ENCODE peak calls at places on chromosomes 7 and 10, in four cellular contexts. G is HL-60, B is endothelial cell of umbilical vein, E is GM23338. H is an unnamed sample.

GRCh38 chr10:26837139-26837538 is 23.6 kb downstream of the ABI1 start:
- DNase-seq in G (no peak), B (no peak), E (no peak), H (no peak)

GRCh38 chr7:101901661-101902491 is 84.5 kb downstream of the CUX1 start:
- DNase-seq in G (no peak), B (peak), E (no peak), H (no peak)

GRCh38 chr10:122847782-122848604 is 2.3 kb upstream of the CUZD1 start:
- DNase-seq in G (peak), B (peak), E (no peak), H (no peak)

GRCh38 chr10:72162978-72163377 is 52.8 kb upstream of the ANAPC16 start:
- DNase-seq in G (no peak), B (peak), E (no peak), H (no peak)

GRCh38 chr10:69215405-69216176 is 4.5 kb upstream of the HKDC1 start:
- DNase-seq in G (no peak), B (peak), E (no peak), H (no peak)

GRCh38 chr7:124497209-124497608 is 268.4 kb downstream of the GPR37 start:
- DNase-seq in G (no peak), B (no peak), E (no peak), H (no peak)

GRCh38 chr7:134318443-134318842 is 1.7 kb upstream of the SLC35B4 start:
- DNase-seq in G (no peak), B (no peak), E (no peak), H (no peak)

GRCh38 chr7:36115448-36116321 is 37.4 kb upstream of the EEPD1 start:
- DNase-seq in G (peak), B (peak), E (no peak), H (peak)

GRCh38 chr10:91931526-91932190 is 8.1 kb downstream of the BTAF1 start:
- DNase-seq in G (no peak), B (no peak), E (no peak), H (no peak)

DNA sequence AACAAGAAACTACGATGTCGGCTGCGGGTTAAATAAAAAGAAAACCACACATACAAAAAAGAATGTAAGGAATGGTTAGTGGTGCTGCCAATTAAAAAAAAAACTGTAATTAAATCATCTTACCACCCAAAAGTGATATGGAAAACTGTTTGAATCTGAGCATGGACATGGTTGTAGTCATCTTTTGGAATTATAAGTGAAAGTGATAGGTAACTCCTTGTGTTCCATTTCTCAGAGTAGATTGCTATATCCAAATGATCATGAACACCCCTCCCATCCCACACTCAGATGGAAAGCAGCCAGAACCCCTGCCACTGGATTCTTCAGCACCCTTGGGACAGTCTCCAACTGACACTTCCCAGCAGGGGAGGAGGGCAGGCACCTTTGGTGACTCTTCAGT is 14.3 kb upstream of the DAGLB start:
- DNase-seq in G (no peak), B (no peak), E (no peak), H (no peak)
- TF ChIP-seq POLR2AphosphoS5 in G (no peak), B (no peak), E (no peak), H (no peak)

GRCh38 chr10:22455068-22455467 is 109.8 kb downstream of the SPAG6 start:
- DNase-seq in G (no peak), B (no peak), E (no peak), H (no peak)

GRCh38 chr10:22453948-22454347 is 108.7 kb downstream of the SPAG6 start:
- DNase-seq in G (no peak), B (no peak), E (no peak), H (no peak)

GRCh38 chr10:22453320-22453719 is 108.0 kb downstream of the SPAG6 start:
- DNase-seq in G (no peak), B (no peak), E (peak), H (no peak)

GRCh38 chr10:22454634-22455033 is 109.3 kb downstream of the SPAG6 start:
- DNase-seq in G (no peak), B (no peak), E (no peak), H (no peak)

GRCh38 chr10:22451346-22451745 is 106.0 kb downstream of the SPAG6 start:
- DNase-seq in G (no peak), B (no peak), E (no peak), H (no peak)
- H3K4me3 ChIP-seq in G (no peak), B (no peak), E (no peak), H (no peak)

GRCh38 chr10:21165489-21165888 is 268.4 kb upstream of the NEBL start:
- DNase-seq in G (no peak), B (no peak), E (no peak), H (no peak)

GRCh38 chr10:21167288-21168010 is 270.3 kb upstream of the NEBL start:
- DNase-seq in G (no peak), B (no peak), E (no peak), H (no peak)

GRCh38 chr10:21169271-21169670 is 272.2 kb upstream of the NEBL start:
- DNase-seq in G (no peak), B (no peak), E (no peak), H (no peak)

GRCh38 chr10:21164687-21165086 is 267.6 kb upstream of the NEBL start:
- DNase-seq in G (no peak), B (no peak), E (no peak), H (no peak)

GRCh38 chr10:21166557-21167287 is 269.6 kb upstream of the NEBL start:
- DNase-seq in G (no peak), B (no peak), E (no peak), H (no peak)
- TF ChIP-seq POLR2AphosphoS5 in G (no peak), B (no peak), E (no peak), H (peak)

GRCh38 chr7:75916259-75916658 is 1.3 kb downstream of the POR start:
- DNase-seq in G (no peak), B (peak), E (no peak), H (no peak)

GRCh38 chr7:75914169-75914654 is 743 bp upstream of the POR start:
- DNase-seq in G (no peak), B (no peak), E (peak), H (peak)

GRCh38 chr7:75915416-75916156 is 631 bp downstream of the POR start:
- DNase-seq in G (no peak), B (peak), E (peak), H (no peak)

GRCh38 chr7:75914655-75915415 is at the start of gene POR:
- DNase-seq in G (peak), B (peak), E (peak), H (peak)

DNA sequence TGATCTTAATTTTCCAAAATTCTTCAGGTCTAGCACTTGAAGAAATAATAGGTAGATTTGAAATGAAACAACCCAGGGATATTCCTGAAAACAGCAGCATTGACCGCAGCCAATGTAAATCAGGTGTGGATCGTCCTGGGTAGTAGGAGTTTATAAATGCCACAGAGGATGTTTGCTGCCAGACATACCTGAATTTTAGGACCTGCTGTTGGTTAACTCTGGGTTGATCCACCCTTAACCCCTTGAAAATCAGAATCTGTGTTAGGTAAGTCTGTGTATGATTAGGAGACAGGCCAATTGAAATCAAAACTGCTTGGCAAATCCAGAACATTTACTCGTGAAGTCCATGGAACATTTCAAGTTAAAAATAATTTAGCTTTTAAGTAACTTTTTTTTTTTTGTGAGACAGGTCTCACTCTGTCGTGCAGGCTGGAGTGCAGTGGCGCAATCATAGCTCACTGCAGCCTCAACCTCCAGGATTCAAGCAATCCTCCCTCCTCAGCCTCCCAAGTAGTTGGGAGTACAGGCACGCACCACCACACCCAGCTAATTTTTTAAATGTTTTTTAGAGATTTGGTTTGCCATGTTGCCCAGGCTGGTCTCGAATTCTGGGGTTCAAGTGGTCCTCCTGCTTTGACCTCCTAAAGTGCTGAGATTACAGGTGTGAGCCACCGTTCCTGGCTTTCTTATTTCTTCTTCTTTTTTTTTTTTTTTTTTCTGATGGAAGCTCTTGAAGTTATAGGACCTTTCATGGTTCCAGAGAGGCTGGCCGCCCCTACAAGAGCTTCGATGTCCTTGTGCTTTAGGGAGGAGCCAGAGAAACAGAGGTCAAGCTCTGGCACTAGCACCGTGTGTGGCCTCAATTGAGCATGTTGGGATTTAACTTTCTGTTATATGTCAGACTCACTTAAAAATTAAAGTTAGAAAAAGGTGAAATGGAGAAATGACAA is 2.0 kb downstream of the POR start:
- DNase-seq in G (no peak), B (no peak), E (no peak), H (no peak)
- H3K4me3 ChIP-seq in G (no peak), B (no peak), E (peak), H (no peak)

GRCh38 chr10:130515670-130516069 is 379.5 kb downstream of the GLRX3 start:
- DNase-seq in G (no peak), B (no peak), E (no peak), H (no peak)

GRCh38 chr10:130510755-130511154 is 374.6 kb downstream of the GLRX3 start:
- DNase-seq in G (no peak), B (no peak), E (no peak), H (no peak)

GRCh38 chr10:130511801-130512200 is 375.6 kb downstream of the GLRX3 start:
- DNase-seq in G (no peak), B (no peak), E (no peak), H (no peak)

GRCh38 chr10:130513686-130514476 is 377.7 kb downstream of the GLRX3 start:
- DNase-seq in G (no peak), B (no peak), E (no peak), H (peak)

GRCh38 chr10:130512936-130513335 is 376.7 kb downstream of the GLRX3 start:
- DNase-seq in G (no peak), B (no peak), E (no peak), H (no peak)
- TF ChIP-seq POLR2AphosphoS5 in G (no peak), B (no peak), E (no peak), H (no peak)

GRCh38 chr7:33040803-33041516 is 21.6 kb downstream of the NT5C3A start:
- DNase-seq in G (no peak), B (peak), E (no peak), H (no peak)
- H3K4me3 ChIP-seq in G (no peak), B (no peak), E (no peak), H (no peak)

GRCh38 chr10:11162828-11163599 is 145.3 kb downstream of the CELF2 start:
- DNase-seq in G (peak), B (no peak), E (no peak), H (peak)
- TF ChIP-seq POLR2AphosphoS5 in G (peak), B (no peak), E (no peak), H (peak)

DNA sequence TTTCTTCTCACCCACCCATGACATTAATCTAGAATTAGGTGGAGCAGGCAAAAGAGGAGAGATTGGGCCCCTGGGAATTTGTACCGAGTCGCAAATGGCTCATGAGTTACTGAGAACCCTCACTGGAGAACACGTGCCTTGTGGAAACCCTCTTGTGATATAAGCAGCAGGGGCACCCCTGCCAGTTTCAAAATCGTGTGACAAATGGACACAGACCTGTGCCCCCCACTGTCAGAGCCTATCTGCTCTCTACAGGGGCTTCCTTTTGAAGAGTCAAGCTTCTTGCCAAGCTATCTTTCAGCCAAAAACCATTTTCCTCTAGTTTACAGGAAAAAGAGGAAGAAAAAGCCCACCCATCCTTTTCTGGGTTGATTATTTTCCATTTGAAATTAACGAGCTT is 64.1 kb upstream of the MPP7 start:
- DNase-seq in G (no peak), B (no peak), E (no peak), H (no peak)
- H3K4me3 ChIP-seq in G (no peak), B (no peak), E (no peak), H (no peak)

DNA sequence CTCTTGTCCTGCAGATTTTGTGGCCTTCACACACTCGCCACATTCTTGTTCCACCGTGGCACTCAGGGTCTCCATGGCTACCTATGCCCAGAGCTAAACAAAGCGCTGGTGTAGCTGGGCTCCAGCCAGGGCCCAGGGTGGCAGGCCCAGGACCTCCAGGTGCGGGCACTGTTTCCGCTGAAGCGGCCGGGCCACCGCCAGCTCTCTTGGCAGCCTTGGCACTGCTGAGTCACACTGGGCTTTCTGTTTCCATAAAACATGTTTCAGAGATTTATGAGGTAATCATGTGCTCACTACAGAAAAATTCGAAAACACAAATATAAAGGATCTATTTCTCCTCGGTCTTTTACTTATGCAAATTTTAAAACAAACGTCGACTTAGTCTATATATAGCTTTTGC is 51.3 kb downstream of the AOC1 start:
- DNase-seq in G (no peak), B (peak), E (no peak), H (peak)
- TF ChIP-seq POLR2AphosphoS5 in G (no peak), B (no peak), E (no peak), H (no peak)

GRCh38 chr7:118222591-118222990 is 1.9 kb upstream of the ANKRD7 start:
- DNase-seq in G (no peak), B (no peak), E (no peak), H (no peak)
- H3K4me3 ChIP-seq in G (no peak), B (no peak), E (no peak), H (no peak)

H was measured in upper lobe of left lung.